ENCODE peak calls at places on chromosomes 3 and 15, in eight cellular contexts. Y is ovary; R is body of pancreas; F is stomach; D is CD8-positive, alpha-beta T cell; V is CD8-positive, alpha-beta memory T cell; O is brain microvascular endothelial cell; T is K562. U is an unnamed sample. For H3K27me3, the result is how much of the 10 kb centered on the place peaks cover.

GRCh38 chr3:38247366-38248035 is 18.1 kb upstream of the SLC22A13 start:
- DNase-seq in Y (no peak), R (no peak), F (no peak), D (no peak), V (no peak), O (peak), T (no peak), U (no peak)

GRCh38 chr3:106114848-106115247 is 246.0 kb upstream of the CBLB start:
- DNase-seq in Y (no peak), R (no peak), F (no peak), D (no peak), V (no peak), O (peak), T (no peak), U (no peak)

GRCh38 chr3:5251196-5251583 is 63.7 kb downstream of the EDEM1 start:
- DNase-seq in Y (no peak), R (no peak), F (no peak), D (no peak), V (no peak), O (no peak), T (no peak), U (no peak)

GRCh38 chr3:195221015-195221853 is 49.7 kb downstream of the XXYLT1 start:
- DNase-seq in Y (peak), R (no peak), F (no peak), D (no peak), V (no peak), O (no peak), T (no peak), U (no peak)

GRCh38 chr3:16060358-16060852 is 114.1 kb upstream of the GALNT15 start:
- DNase-seq in Y (peak), R (no peak), F (no peak), D (no peak), V (no peak), O (peak), T (no peak), U (no peak)

GRCh38 chr15:81047948-81048347 is 47.2 kb downstream of the TLNRD1 start:
- DNase-seq in Y (no peak), R (no peak), F (no peak), D (no peak), V (no peak), O (no peak), T (no peak), U (no peak)

GRCh38 chr15:91776104-91776503 is 77.4 kb upstream of the SLCO3A1 start:
- DNase-seq in Y (no peak), R (no peak), F (no peak), D (no peak), V (no peak), O (no peak), T (no peak), U (no peak)

GRCh38 chr3:125039041-125039896 is 16.5 kb downstream of the HEG1 start:
- DNase-seq in Y (no peak), R (no peak), F (no peak), D (no peak), V (no peak), O (no peak), T (no peak), U (no peak)

GRCh38 chr15:60389261-60390077 is 8.3 kb downstream of the ANXA2 start:
- DNase-seq in Y (no peak), R (no peak), F (no peak), D (no peak), V (peak), O (no peak), T (no peak), U (no peak)

GRCh38 chr3:195102609-195103467 is 168.1 kb downstream of the XXYLT1 start:
- DNase-seq in Y (no peak), R (no peak), F (no peak), D (no peak), V (no peak), O (peak), T (no peak), U (no peak)

GRCh38 chr3:192915306-192915705 is 2.4 kb downstream of the MB21D2 start:
- DNase-seq in Y (no peak), R (no peak), F (no peak), D (no peak), V (no peak), O (peak), T (no peak), U (no peak)

GRCh38 chr3:33658971-33659848 is 58.8 kb downstream of the CLASP2 start:
- DNase-seq in Y (peak), R (peak), F (peak), D (peak), V (peak), O (peak), T (peak), U (no peak)

GRCh38 chr15:45637552-45638033 is 2.8 kb downstream of the SQOR start:
- DNase-seq in Y (peak), R (peak), F (peak), D (peak), V (peak), O (peak), T (no peak), U (peak)

GRCh38 chr3:15467227-15468181 is 40.1 kb downstream of the EAF1 start:
- DNase-seq in Y (no peak), R (no peak), F (no peak), D (no peak), V (peak), O (peak), T (no peak), U (no peak)

GRCh38 chr3:188929138-188929537 is 242.6 kb upstream of the TPRG1 start:
- DNase-seq in Y (no peak), R (peak), F (no peak), D (no peak), V (no peak), O (no peak), T (no peak), U (no peak)

GRCh38 chr3:134460965-134461364 is 24.8 kb downstream of the ANAPC13 start:
- DNase-seq in Y (no peak), R (no peak), F (no peak), D (no peak), V (no peak), O (peak), T (no peak), U (no peak)

GRCh38 chr3:62211675-62212429 is 161.5 kb downstream of the FEZF2 start:
- DNase-seq in Y (no peak), R (no peak), F (no peak), D (no peak), V (no peak), O (no peak), T (peak), U (no peak)

GRCh38 chr3:28347374-28348285 is 891 bp upstream of the ZCWPW2 start:
- DNase-seq in Y (no peak), R (no peak), F (no peak), D (peak), V (no peak), O (no peak), T (peak), U (no peak)

GRCh38 chr15:74319596-74320357 is 47.7 kb downstream of the CYP11A1 start:
- DNase-seq in Y (no peak), R (no peak), F (no peak), D (no peak), V (no peak), O (no peak), T (no peak), U (no peak)

GRCh38 chr3:71958533-71958932 is 173.6 kb upstream of the PROK2 start:
- DNase-seq in Y (no peak), R (no peak), F (no peak), D (no peak), V (no peak), O (no peak), T (no peak), U (no peak)

GRCh38 chr3:37861540-37862051 is at the start of gene CTDSPL:
- DNase-seq in Y (peak), R (peak), F (peak), D (peak), V (no peak), O (no peak), T (peak), U (no peak)

GRCh38 chr15:34855893-34856292 is 60.5 kb upstream of the ACTC1 start:
- DNase-seq in Y (no peak), R (no peak), F (no peak), D (no peak), V (no peak), O (no peak), T (no peak), U (no peak)

GRCh38 chr15:32100286-32100685 is 70.0 kb downstream of the CHRNA7 start:
- DNase-seq in Y (no peak), R (no peak), F (no peak), D (no peak), V (no peak), O (no peak), T (no peak), U (no peak)

GRCh38 chr15:74438696-74439316 is 5.0 kb upstream of the SEMA7A start:
- DNase-seq in Y (peak), R (peak), F (peak), D (peak), V (peak), O (peak), T (peak), U (peak)

GRCh38 chr15:33244471-33244870 is 50.0 kb upstream of the FMN1 start:
- DNase-seq in Y (no peak), R (no peak), F (no peak), D (no peak), V (no peak), O (no peak), T (no peak), U (no peak)

GRCh38 chr3:86731501-86731901 is 259.4 kb downstream of the VGLL3 start:
- DNase-seq in Y (no peak), R (no peak), F (no peak), D (no peak), V (no peak), O (no peak), T (no peak), U (no peak)

GRCh38 chr15:54812383-54812782 is 384.4 kb downstream of the RSL24D1 start:
- DNase-seq in Y (no peak), R (no peak), F (no peak), D (no peak), V (no peak), O (no peak), T (no peak), U (no peak)

GRCh38 chr15:79394231-79394630 is 37.9 kb upstream of the MINAR1 start:
- DNase-seq in Y (no peak), R (no peak), F (no peak), D (no peak), V (no peak), O (peak), T (no peak), U (no peak)

GRCh38 chr15:92810418-92811138 is 89.5 kb upstream of the CHD2 start:
- DNase-seq in Y (peak), R (peak), F (no peak), D (no peak), V (no peak), O (peak), T (peak), U (no peak)

GRCh38 chr3:127889976-127890650 is 24.9 kb upstream of the KBTBD12 start:
- DNase-seq in Y (no peak), R (no peak), F (no peak), D (no peak), V (no peak), O (no peak), T (no peak), U (no peak)

GRCh38 chr3:100662113-100662823 is 47.0 kb upstream of the TFG start:
- DNase-seq in Y (no peak), R (no peak), F (no peak), D (no peak), V (no peak), O (no peak), T (no peak), U (no peak)

GRCh38 chr3:115100172-115100571 is 46.9 kb downstream of the ZBTB20 start:
- DNase-seq in Y (no peak), R (peak), F (no peak), D (peak), V (peak), O (peak), T (no peak), U (no peak)

GRCh38 chr3:69389520-69390248 is 3.8 kb upstream of the FRMD4B start:
- DNase-seq in Y (no peak), R (no peak), F (no peak), D (no peak), V (no peak), O (no peak), T (no peak), U (no peak)

GRCh38 chr15:60237411-60237810 is 160.4 kb downstream of the ANXA2 start:
- DNase-seq in Y (no peak), R (no peak), F (no peak), D (no peak), V (no peak), O (no peak), T (no peak), U (no peak)

GRCh38 chr3:190121061-190121765 is 516 bp upstream of the P3H2 start:
- DNase-seq in Y (no peak), R (no peak), F (no peak), D (no peak), V (no peak), O (no peak), T (no peak), U (no peak)
- H3K27me3 ChIP-seq in Y (under half), R (under half), F (under half), D (under half), V (under half), O (under half), T (under half), U (under half)

GRCh38 chr15:71891026-71891425 is 80.7 kb downstream of the NR2E3 start:
- DNase-seq in Y (no peak), R (no peak), F (no peak), D (no peak), V (no peak), O (no peak), T (no peak), U (no peak)
- H3K27ac ChIP-seq in Y (no peak), R (no peak), F (no peak), D (no peak), V (no peak), O (no peak), T (no peak), U (no peak)

DNA sequence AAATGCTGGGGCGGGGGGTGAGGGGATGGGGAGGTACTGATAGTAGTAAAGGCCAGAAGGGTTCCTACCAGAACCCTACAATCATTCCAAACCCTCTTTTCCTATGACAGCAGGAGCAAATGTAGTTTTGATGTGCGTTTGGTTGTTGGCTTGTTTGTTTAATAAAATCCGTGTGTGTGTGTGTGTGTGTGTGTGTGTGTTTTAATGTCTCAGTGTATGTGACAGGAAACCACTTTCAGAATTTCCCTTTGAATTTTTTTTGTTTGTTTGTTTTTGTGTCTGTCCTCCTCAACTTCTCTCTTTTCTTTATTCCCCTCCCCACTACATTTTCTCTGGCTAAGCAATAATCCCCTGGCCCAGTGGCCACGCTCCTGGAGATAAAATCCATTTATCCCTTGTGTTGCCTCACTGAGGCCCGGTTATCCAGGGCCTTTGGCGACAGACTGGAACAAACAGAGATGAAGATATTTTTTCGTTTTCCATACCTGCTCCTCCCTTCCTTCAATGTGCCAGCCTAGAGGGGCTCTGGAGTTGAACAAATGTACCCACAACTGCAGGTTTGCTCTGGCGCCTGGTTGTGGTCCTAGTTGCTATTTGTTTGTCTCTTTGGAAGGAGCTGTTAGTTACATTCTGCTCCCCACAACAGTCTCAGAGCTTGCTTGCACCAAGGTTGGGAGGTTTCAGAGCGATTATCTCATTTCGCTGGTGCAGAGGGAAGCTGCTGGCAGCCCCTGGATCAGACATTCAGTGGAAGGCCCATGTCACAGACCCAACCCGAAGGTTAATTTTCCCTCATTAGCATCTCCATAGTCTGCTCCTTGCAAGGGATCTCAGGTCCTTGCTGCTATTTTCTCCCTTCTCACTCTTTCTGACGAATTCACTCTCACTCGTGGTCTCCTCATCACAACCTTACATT is 17.9 kb downstream of the NR2F2 start:
- DNase-seq in Y (no peak), R (no peak), F (no peak), D (no peak), V (no peak), O (peak), T (no peak), U (no peak)
- H3K27me3 ChIP-seq in Y (under half), R (under half), F (under half), D (under half), V (half or more), O (under half), T (under half), U (half or more)

DNA sequence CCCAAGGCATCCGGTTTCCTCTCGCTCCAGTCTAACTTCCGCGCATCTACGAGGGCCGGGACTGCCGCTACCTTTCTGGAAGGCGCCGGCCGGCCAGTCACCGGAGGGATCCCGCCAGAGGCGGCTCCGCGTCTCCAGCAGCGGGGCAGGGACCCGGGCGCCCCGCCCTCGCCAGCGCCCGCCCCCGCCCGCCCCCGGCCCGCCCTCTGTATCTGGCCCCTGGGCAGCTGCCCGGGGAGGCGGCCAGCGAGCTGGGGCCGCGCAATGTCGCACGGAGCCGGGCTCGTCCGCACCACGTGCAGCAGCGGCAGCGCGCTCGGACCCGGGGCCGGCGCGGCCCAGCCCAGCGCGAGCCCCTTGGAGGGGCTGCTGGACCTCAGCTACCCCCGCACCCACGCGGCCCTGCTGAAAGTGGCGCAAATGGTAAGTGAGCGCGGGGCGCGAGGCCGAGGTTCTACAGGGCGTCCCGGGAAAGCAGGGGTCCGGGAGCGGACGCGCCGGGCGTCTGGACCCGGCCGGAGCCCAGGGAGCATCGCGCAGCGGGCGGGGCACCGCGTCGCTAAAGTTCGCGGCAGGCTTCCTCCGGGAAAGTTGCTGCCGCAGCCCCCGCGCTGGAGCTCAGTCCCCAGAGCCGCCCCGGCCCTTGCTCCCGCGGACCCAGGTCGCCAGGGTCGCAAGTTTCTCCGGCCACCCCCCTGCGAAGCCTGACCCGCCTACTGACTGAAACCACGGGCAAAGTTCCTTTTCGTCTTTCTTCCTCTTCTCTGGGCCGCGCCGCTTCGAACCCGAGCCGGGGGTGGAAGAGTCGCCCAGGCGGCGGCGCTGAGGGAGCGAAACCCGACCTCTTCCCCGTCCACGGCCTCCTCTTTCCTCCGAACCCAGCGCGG is at the start of gene CMTM7:
- DNase-seq in Y (peak), R (peak), F (peak), D (peak), V (peak), O (peak), T (peak), U (peak)
- H3K27ac ChIP-seq in Y (peak), R (peak), F (peak), D (peak), V (peak), O (peak), T (no peak), U (peak)

GRCh38 chr3:156728267-156728985 is 54.0 kb downstream of the TIPARP start:
- DNase-seq in Y (no peak), R (no peak), F (no peak), D (no peak), V (no peak), O (no peak), T (no peak), U (no peak)

GRCh38 chr3:156732715-156733114 is 58.3 kb downstream of the TIPARP start:
- DNase-seq in Y (no peak), R (no peak), F (no peak), D (no peak), V (no peak), O (no peak), T (no peak), U (no peak)

GRCh38 chr3:156726456-156726855 is 52.1 kb downstream of the TIPARP start:
- DNase-seq in Y (no peak), R (no peak), F (no peak), D (no peak), V (no peak), O (no peak), T (no peak), U (no peak)

GRCh38 chr3:156727519-156728205 is 53.3 kb downstream of the TIPARP start:
- DNase-seq in Y (no peak), R (no peak), F (no peak), D (no peak), V (no peak), O (no peak), T (no peak), U (no peak)

GRCh38 chr3:156729460-156730179 is 55.2 kb downstream of the TIPARP start:
- DNase-seq in Y (no peak), R (no peak), F (no peak), D (no peak), V (no peak), O (no peak), T (no peak), U (no peak)
- H3K27me3 ChIP-seq in Y (under half), R (under half), F (under half), D (under half), V (under half), O (under half), T (under half), U (under half)

DNA sequence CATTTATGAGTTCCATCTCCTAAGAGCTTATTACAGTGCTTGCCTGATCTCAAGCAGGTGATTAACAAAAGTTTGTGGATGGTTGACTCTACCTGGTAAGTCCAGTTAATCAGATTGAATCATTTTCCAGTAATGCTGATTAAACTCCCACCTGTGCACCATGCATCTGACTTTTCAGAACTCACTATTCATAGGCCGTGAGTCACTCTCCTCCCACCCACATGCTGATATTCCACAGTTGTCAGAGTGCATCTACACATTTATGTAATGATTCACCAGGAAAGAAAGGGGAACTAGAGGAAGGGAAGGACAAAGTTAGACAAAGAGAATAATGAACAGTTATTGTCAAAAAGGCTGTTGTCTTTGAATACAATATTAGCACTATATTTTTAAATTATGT is 106.2 kb upstream of the UBE3A start:
- DNase-seq in Y (no peak), R (no peak), F (no peak), D (no peak), V (no peak), O (no peak), T (no peak), U (no peak)
- H3K27ac ChIP-seq in Y (no peak), R (no peak), F (no peak), D (no peak), V (no peak), O (no peak), T (no peak), U (no peak)

U was measured in CD4-positive, alpha-beta T cell.